ENCODE peak calls at places on chromosomes 3 and 15, in nine cellular contexts. B is Calu3, I is fibroblast of mammary gland, S is fibroblast of lung, J is GM13976, K is glutamatergic neuron, Q is GM12878, E is uterus, C is fibroblast of pulmonary artery. M is an unnamed sample.

GRCh38 chr15:83066034-83066760 is 855 bp downstream of the BTBD1 start:
- DNase-seq in B (no peak), I (no peak), S (no peak), J (no peak), K (no peak), Q (no peak), E (no peak), C (no peak), M (peak; percentile 18)

GRCh38 chr3:47762233-47762632 is 19.5 kb downstream of the SMARCC1 start:
- DNase-seq in B (no peak), I (peak; percentile 31), S (peak; percentile 51), J (no peak), K (no peak), Q (no peak), E (no peak), C (peak; percentile 18), M (no peak)

GRCh38 chr3:17678116-17678741 is 64.2 kb downstream of the TBC1D5 start:
- DNase-seq in B (no peak), I (peak; percentile 73), S (peak; percentile 70), J (no peak), K (no peak), Q (no peak), E (no peak), C (peak; percentile 48), M (no peak)

GRCh38 chr3:73784647-73785420 is 160.1 kb upstream of the PDZRN3 start:
- DNase-seq in B (no peak), I (peak; percentile 73), S (peak; percentile 52), J (no peak), K (no peak), Q (no peak), E (no peak), C (no peak), M (no peak)

GRCh38 chr15:99305761-99306505 is 54.7 kb downstream of the LRRC28 start:
- DNase-seq in B (peak; percentile 10), I (peak; percentile 66), S (peak; percentile 89), J (no peak), K (no peak), Q (no peak), E (peak; percentile 58), C (peak; percentile 76), M (peak; percentile 18)

GRCh38 chr3:11734-12133 is 184.8 kb upstream of the CHL1 start:
- DNase-seq in B (no peak), I (no peak), S (no peak), J (no peak), K (peak; percentile 54), Q (no peak), E (no peak), C (no peak), M (peak; percentile 21)

GRCh38 chr3:111989061-111989678 is 9.6 kb upstream of the TAGLN3 start:
- DNase-seq in B (peak; percentile 16), I (peak; percentile 78), S (peak; percentile 69), J (peak; percentile 49), K (no peak), Q (no peak), E (no peak), C (peak; percentile 84), M (no peak)

GRCh38 chr3:56233742-56234141 is 234.5 kb downstream of the ERC2 start:
- DNase-seq in B (no peak), I (no peak), S (no peak), J (no peak), K (no peak), Q (no peak), E (no peak), C (no peak), M (no peak)

GRCh38 chr3:175258763-175259162 is 399.6 kb downstream of the NAALADL2 start:
- DNase-seq in B (peak; percentile 56), I (peak; percentile 78), S (peak; percentile 89), J (no peak), K (no peak), Q (no peak), E (no peak), C (peak; percentile 11), M (no peak)

GRCh38 chr15:86300371-86301106 is 220.9 kb downstream of the AGBL1 start:
- DNase-seq in B (no peak), I (peak; percentile 7), S (peak; percentile 68), J (no peak), K (no peak), Q (no peak), E (no peak), C (no peak), M (no peak)

GRCh38 chr3:65479967-65480366 is 558.8 kb downstream of the MAGI1 start:
- DNase-seq in B (no peak), I (peak; percentile 13), S (peak; percentile 5), J (no peak), K (no peak), Q (no peak), E (no peak), C (peak; percentile 62), M (no peak)

GRCh38 chr3:149657796-149658443 is at the start of gene WWTR1:
- DNase-seq in B (peak; percentile 99), I (peak; percentile 94), S (peak; percentile 97), J (peak; percentile 85), K (peak; percentile 60), Q (peak; percentile 54), E (peak; percentile 98), C (peak; percentile 96), M (peak; percentile 89)

GRCh38 chr3:182814419-182815160 is 21.3 kb downstream of the ATP11B start:
- DNase-seq in B (no peak), I (peak; percentile 3), S (no peak), J (no peak), K (no peak), Q (no peak), E (no peak), C (no peak), M (no peak)

GRCh38 chr3:188153498-188153948 is 434 bp upstream of the LPP start:
- DNase-seq in B (peak; percentile 94), I (peak; percentile 90), S (peak; percentile 96), J (no peak), K (peak; percentile 67), Q (no peak), E (peak; percentile 93), C (peak; percentile 97), M (peak; percentile 80)

GRCh38 chr3:195540031-195540430 is 3.1 kb downstream of the PPP1R2 start:
- DNase-seq in B (no peak), I (no peak), S (no peak), J (no peak), K (no peak), Q (no peak), E (no peak), C (no peak), M (no peak)

GRCh38 chr3:102909904-102910303 is 475.1 kb downstream of the ZPLD1 start:
- DNase-seq in B (no peak), I (no peak), S (no peak), J (no peak), K (no peak), Q (no peak), E (no peak), C (no peak), M (no peak)

GRCh38 chr3:171329759-171330158 is 130.4 kb downstream of the TNIK start:
- DNase-seq in B (no peak), I (no peak), S (no peak), J (no peak), K (no peak), Q (no peak), E (no peak), C (no peak), M (no peak)

GRCh38 chr3:171327441-171328174 is 132.6 kb downstream of the TNIK start:
- DNase-seq in B (no peak), I (no peak), S (peak; percentile 27), J (no peak), K (no peak), Q (no peak), E (no peak), C (no peak), M (no peak)

GRCh38 chr3:171326717-171327440 is 133.3 kb downstream of the TNIK start:
- DNase-seq in B (no peak), I (no peak), S (no peak), J (no peak), K (no peak), Q (no peak), E (no peak), C (no peak), M (no peak)

GRCh38 chr3:171330936-171331335 is 129.3 kb downstream of the TNIK start:
- DNase-seq in B (no peak), I (no peak), S (no peak), J (no peak), K (no peak), Q (no peak), E (no peak), C (no peak), M (no peak)

GRCh38 chr3:171328419-171329082 is 131.7 kb downstream of the TNIK start:
- DNase-seq in B (peak; percentile 59), I (peak; percentile 30), S (no peak), J (no peak), K (no peak), Q (no peak), E (no peak), C (peak; percentile 50), M (no peak)
- TF ChIP-seq CTCF in B (peak; percentile 55), I (peak; percentile 5), S (no peak), J (no peak), K (no peak), Q (peak; percentile 36), E (no peak), C (no peak), M (no peak)

GRCh38 chr3:110384601-110385000 is 687.0 kb upstream of the NECTIN3 start:
- DNase-seq in B (no peak), I (peak; percentile 72), S (peak; percentile 61), J (no peak), K (no peak), Q (no peak), E (no peak), C (peak; percentile 86), M (no peak)
- TF ChIP-seq CTCF in B (no peak), I (no peak), S (no peak), J (no peak), K (no peak), Q (no peak), E (no peak), C (no peak), M (no peak)

GRCh38 chr3:170240671-170241070 is 18.4 kb downstream of the PRKCI start:
- DNase-seq in B (no peak), I (no peak), S (no peak), J (no peak), K (no peak), Q (no peak), E (no peak), C (no peak), M (no peak)
- TF ChIP-seq CTCF in B (no peak), I (no peak), S (no peak), J (no peak), K (no peak), Q (no peak), E (no peak), C (no peak), M (no peak)

DNA sequence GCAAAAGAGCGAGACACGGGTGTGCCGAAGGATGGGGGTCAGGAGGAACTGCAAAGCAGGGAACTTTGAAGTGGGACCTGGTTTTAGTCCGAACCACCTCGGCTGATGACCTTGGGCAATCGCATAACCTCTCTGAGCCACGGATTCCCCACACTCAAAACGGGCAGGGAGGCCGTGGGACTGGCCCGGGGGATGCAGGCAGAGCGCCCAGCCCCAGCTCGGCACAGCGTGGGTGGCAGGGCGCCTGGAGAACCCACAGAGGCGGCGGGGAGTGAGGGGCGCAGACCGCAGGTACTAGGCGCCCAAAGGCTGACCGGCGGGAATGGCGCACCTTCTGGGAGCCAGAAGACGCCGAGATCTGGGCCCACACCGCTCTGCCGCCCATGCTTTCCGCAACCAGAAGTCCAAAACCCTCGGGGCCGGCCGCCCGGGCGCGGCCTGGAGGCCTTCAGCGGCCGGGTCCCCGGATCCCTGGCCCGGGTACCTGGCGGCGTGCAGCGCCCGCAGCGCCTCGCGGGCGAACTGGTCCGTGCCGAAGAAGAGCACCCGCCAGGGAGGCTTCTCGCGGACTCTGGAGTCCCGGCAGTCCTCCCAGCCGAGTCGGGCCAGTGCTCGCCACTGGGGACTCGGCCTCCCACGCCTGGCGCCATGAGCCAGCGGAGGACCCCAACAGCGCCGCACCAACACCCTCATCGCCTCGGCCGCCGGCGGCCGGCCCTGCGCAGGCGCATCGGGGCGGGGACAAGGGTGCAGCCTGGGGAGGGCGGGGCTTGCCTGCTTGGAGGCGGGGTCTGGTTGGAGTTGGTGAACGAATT is at the start of gene MTFMT:
- DNase-seq in B (peak; percentile 96), I (peak; percentile 74), S (peak; percentile 72), J (peak; percentile 99), K (peak; percentile 97), Q (no peak), E (peak; percentile 91), C (peak; percentile 78), M (peak; percentile 97)
- TF ChIP-seq CTCF in B (no peak), I (no peak), S (no peak), J (no peak), K (no peak), Q (no peak), E (peak; percentile 12), C (no peak), M (no peak)